ENCODE peak calls at places on chromosomes 7 and 10, in six cellular contexts. T is PC-9, U is mesothelial cell of epicardium, Q is neural crest cell, S is HCEC 1CT, A is T-helper 1 cell. F is an unnamed sample.

GRCh38 chr7:106053109-106053508 is 59.0 kb downstream of the SYPL1 start:
- DNase-seq in T (no peak), U (no peak), Q (no peak), S (no peak), A (no peak), F (peak; percentile 71)

GRCh38 chr7:90594791-90595317 is 1.3 kb upstream of the CDK14 start:
- DNase-seq in T (peak; percentile 45), U (no peak), Q (no peak), S (peak; percentile 95), A (no peak), F (peak; percentile 92)

GRCh38 chr7:137421389-137421788 is 77.9 kb upstream of the PTN start:
- DNase-seq in T (no peak), U (no peak), Q (no peak), S (no peak), A (no peak), F (no peak)

GRCh38 chr10:28810062-28810870 is 132.9 kb downstream of the BAMBI start:
- DNase-seq in T (no peak), U (no peak), Q (no peak), S (no peak), A (no peak), F (peak; percentile 23)

GRCh38 chr10:52566471-52567246 is 205.9 kb downstream of the MBL2 start:
- DNase-seq in T (peak; percentile 25), U (no peak), Q (no peak), S (peak; percentile 55), A (no peak), F (peak; percentile 78)

GRCh38 chr7:79217468-79217867 is 236.0 kb downstream of the MAGI2 start:
- DNase-seq in T (no peak), U (no peak), Q (no peak), S (peak; percentile 51), A (no peak), F (peak; percentile 32)

GRCh38 chr10:103612462-103613365 is 119.2 kb downstream of the NEURL1 start:
- DNase-seq in T (no peak), U (no peak), Q (no peak), S (peak; percentile 81), A (no peak), F (peak; percentile 89)

GRCh38 chr10:31935678-31936077 is 7.0 kb upstream of the ARHGAP12 start:
- DNase-seq in T (peak; percentile 33), U (no peak), Q (no peak), S (no peak), A (no peak), F (no peak)

GRCh38 chr7:114986181-114986800 is 64.4 kb downstream of the MDFIC start:
- DNase-seq in T (no peak), U (no peak), Q (no peak), S (no peak), A (no peak), F (no peak)

GRCh38 chr10:60206735-60207134 is 182.9 kb downstream of the ANK3 start:
- DNase-seq in T (no peak), U (no peak), Q (no peak), S (no peak), A (no peak), F (no peak)

GRCh38 chr10:33609546-33609945 is 275.1 kb upstream of the NRP1 start:
- DNase-seq in T (peak; percentile 8), U (no peak), Q (no peak), S (no peak), A (no peak), F (no peak)

GRCh38 chr7:108181073-108181985 is 51.2 kb upstream of the LAMB4 start:
- DNase-seq in T (peak; percentile 29), U (no peak), Q (peak; percentile 39), S (peak; percentile 37), A (no peak), F (peak; percentile 64)

GRCh38 chr7:43636093-43636492 is 53.2 kb downstream of the STK17A start:
- DNase-seq in T (no peak), U (no peak), Q (no peak), S (peak; percentile 15), A (no peak), F (no peak)

GRCh38 chr7:32872421-32872820 is 19.1 kb downstream of the KBTBD2 start:
- DNase-seq in T (no peak), U (no peak), Q (no peak), S (no peak), A (no peak), F (no peak)

GRCh38 chr7:22564511-22565045 is 64.6 kb upstream of the STEAP1B start:
- DNase-seq in T (no peak), U (no peak), Q (no peak), S (peak; percentile 72), A (no peak), F (peak; percentile 93)

GRCh38 chr10:78807504-78808202 is 261.1 kb upstream of the ZMIZ1 start:
- DNase-seq in T (no peak), U (no peak), Q (no peak), S (no peak), A (no peak), F (no peak)

GRCh38 chr10:16594106-16594505 is 72.4 kb upstream of the C1QL3 start:
- DNase-seq in T (no peak), U (no peak), Q (no peak), S (no peak), A (no peak), F (no peak)

GRCh38 chr7:105487559-105488218 is 34.4 kb downstream of the PUS7 start:
- DNase-seq in T (peak; percentile 6), U (no peak), Q (no peak), S (peak; percentile 84), A (no peak), F (peak; percentile 84)

GRCh38 chr7:153381275-153382119 is 621.9 kb downstream of the ACTR3B start:
- DNase-seq in T (peak; percentile 17), U (no peak), Q (no peak), S (no peak), A (no peak), F (no peak)

GRCh38 chr7:74511360-74511759 is 57.7 kb downstream of the GTF2IRD1 start:
- DNase-seq in T (no peak), U (no peak), Q (no peak), S (no peak), A (no peak), F (peak; percentile 47)

GRCh38 chr10:50625663-50626062 is 1.9 kb upstream of the SGMS1 start:
- DNase-seq in T (no peak), U (no peak), Q (no peak), S (no peak), A (no peak), F (no peak)

GRCh38 chr7:44308741-44309270 is 16.6 kb downstream of the CAMK2B start:
- DNase-seq in T (no peak), U (peak; percentile 37), Q (peak; percentile 5), S (no peak), A (no peak), F (no peak)

GRCh38 chr10:69579661-69580060 is 6.4 kb upstream of the NEUROG3 start:
- DNase-seq in T (no peak), U (no peak), Q (no peak), S (no peak), A (no peak), F (no peak)

GRCh38 chr10:69807122-69807521 is 5.4 kb downstream of the COL13A1 start:
- DNase-seq in T (no peak), U (no peak), Q (no peak), S (peak; percentile 88), A (no peak), F (peak; percentile 79)

GRCh38 chr7:136997735-136998134 is 129.3 kb downstream of the CHRM2 start:
- DNase-seq in T (no peak), U (no peak), Q (no peak), S (no peak), A (no peak), F (peak; percentile 93)

GRCh38 chr10:17199351-17199804 is 2.1 kb downstream of the TRDMT1 start:
- DNase-seq in T (no peak), U (no peak), Q (no peak), S (peak; percentile 63), A (no peak), F (peak; percentile 71)

GRCh38 chr10:114856544-114857287 is 35.1 kb downstream of the FHIP2A start:
- DNase-seq in T (peak; percentile 12), U (no peak), Q (no peak), S (peak; percentile 91), A (no peak), F (peak; percentile 89)

GRCh38 chr7:5495581-5496375 is 72.1 kb upstream of the TNRC18 start:
- DNase-seq in T (no peak), U (no peak), Q (no peak), S (no peak), A (no peak), F (peak; percentile 92)

GRCh38 chr7:3861941-3862340 is 560.9 kb downstream of the SDK1 start:
- DNase-seq in T (no peak), U (peak; percentile 50), Q (no peak), S (peak; percentile 53), A (no peak), F (peak; percentile 58)

GRCh38 chr7:140292438-140292837 is 105.9 kb downstream of the SLC37A3 start:
- DNase-seq in T (no peak), U (no peak), Q (no peak), S (no peak), A (no peak), F (no peak)

GRCh38 chr10:61153766-61154165 is 209.8 kb upstream of the RHOBTB1 start:
- DNase-seq in T (no peak), U (no peak), Q (no peak), S (no peak), A (no peak), F (no peak)

GRCh38 chr7:105910172-105910571 is 33.8 kb upstream of the ATXN7L1 start:
- DNase-seq in T (no peak), U (no peak), Q (no peak), S (no peak), A (no peak), F (no peak)